ENCODE peak calls at places on chromosomes 12 and 14, in nine cellular contexts. E, K, L, O, W, X, P, Y and H are unnamed samples.

GRCh38 chr12:8564656-8565055 is 24.0 kb upstream of the CLEC4E start:
- DNase-seq in E (no peak), K (no peak), L (no peak), O (no peak), W (no peak), X (no peak), P (no peak), Y (no peak), H (no peak)

GRCh38 chr14:91232631-91233030 is 11.9 kb downstream of the GPR68 start:
- DNase-seq in E (no peak), K (no peak), L (no peak), O (no peak), W (no peak), X (no peak), P (no peak), Y (no peak), H (no peak)

GRCh38 chr14:65222434-65222833 is 120.1 kb upstream of the MAX start:
- DNase-seq in E (peak; percentile 54), K (peak; percentile 53), L (peak; percentile 73), O (peak; percentile 60), W (peak; percentile 57), X (peak; percentile 74), P (peak; percentile 75), Y (peak; percentile 61), H (peak; percentile 52)

GRCh38 chr12:99911076-99911475 is 73.7 kb downstream of the ANKS1B start:
- DNase-seq in E (no peak), K (peak; percentile 12), L (peak; percentile 97), O (no peak), W (no peak), X (no peak), P (peak; percentile 80), Y (peak; percentile 67), H (peak; percentile 45)

GRCh38 chr14:56808314-56809201 is 1.7 kb downstream of the OTX2 start:
- DNase-seq in E (no peak), K (no peak), L (no peak), O (no peak), W (no peak), X (no peak), P (no peak), Y (no peak), H (no peak)

GRCh38 chr12:93378373-93379310 is 917 bp downstream of the NUDT4 start:
- DNase-seq in E (peak; percentile 37), K (peak; percentile 46), L (peak; percentile 82), O (no peak), W (peak; percentile 66), X (peak; percentile 68), P (no peak), Y (peak; percentile 73), H (peak; percentile 51)

GRCh38 chr12:103812789-103813188 is 28.2 kb downstream of the NT5DC3 start:
- DNase-seq in E (no peak), K (no peak), L (no peak), O (no peak), W (no peak), X (no peak), P (no peak), Y (no peak), H (no peak)

GRCh38 chr14:83007641-83008237 is 1474.1 kb upstream of the SEL1L start:
- DNase-seq in E (no peak), K (no peak), L (no peak), O (no peak), W (no peak), X (no peak), P (no peak), Y (no peak), H (no peak)

GRCh38 chr14:76687611-76688372 is 73.5 kb upstream of the VASH1 start:
- DNase-seq in E (no peak), K (no peak), L (no peak), O (no peak), W (no peak), X (peak; percentile 70), P (no peak), Y (no peak), H (no peak)

GRCh38 chr14:20112321-20112720 is 1.8 kb downstream of the OR4K17 start:
- DNase-seq in E (no peak), K (no peak), L (no peak), O (no peak), W (no peak), X (no peak), P (no peak), Y (no peak), H (no peak)
- H3K9me3 ChIP-seq in E (peaks cover 11% of the 10 kb centered on the region), K (no peaks in the 10 kb centered on the region), L (peaks cover 1% of the 10 kb centered on the region), O (no peaks in the 10 kb centered on the region), W (no peaks in the 10 kb centered on the region), X (peaks cover 23% of the 10 kb centered on the region), P (no peaks in the 10 kb centered on the region), Y (no peaks in the 10 kb centered on the region), H (no peaks in the 10 kb centered on the region)

GRCh38 chr12:107487011-107487680 is 198.5 kb upstream of the PWP1 start:
- DNase-seq in E (no peak), K (no peak), L (no peak), O (no peak), W (no peak), X (no peak), P (peak; percentile 7), Y (no peak), H (no peak)

GRCh38 chr12:107484941-107485340 is 200.7 kb upstream of the PWP1 start:
- DNase-seq in E (no peak), K (no peak), L (no peak), O (no peak), W (no peak), X (no peak), P (no peak), Y (no peak), H (no peak)

GRCh38 chr12:107484219-107484618 is 201.4 kb upstream of the PWP1 start:
- DNase-seq in E (no peak), K (no peak), L (no peak), O (no peak), W (no peak), X (no peak), P (no peak), Y (no peak), H (no peak)

GRCh38 chr12:107486140-107486892 is 199.3 kb upstream of the PWP1 start:
- DNase-seq in E (no peak), K (no peak), L (no peak), O (no peak), W (no peak), X (no peak), P (no peak), Y (no peak), H (no peak)

GRCh38 chr12:107485731-107486130 is 199.9 kb upstream of the PWP1 start:
- DNase-seq in E (no peak), K (no peak), L (peak; percentile 10), O (no peak), W (no peak), X (no peak), P (no peak), Y (no peak), H (no peak)
- H3K4me1 ChIP-seq in E (no peaks in the 10 kb centered on the region), K (no peaks in the 10 kb centered on the region), L (peaks cover 44% of the 10 kb centered on the region), O (no peaks in the 10 kb centered on the region), W (peaks cover 3% of the 10 kb centered on the region), X (peaks cover 8% of the 10 kb centered on the region), P (no peaks in the 10 kb centered on the region), Y (no peaks in the 10 kb centered on the region), H (no peaks in the 10 kb centered on the region)

DNA sequence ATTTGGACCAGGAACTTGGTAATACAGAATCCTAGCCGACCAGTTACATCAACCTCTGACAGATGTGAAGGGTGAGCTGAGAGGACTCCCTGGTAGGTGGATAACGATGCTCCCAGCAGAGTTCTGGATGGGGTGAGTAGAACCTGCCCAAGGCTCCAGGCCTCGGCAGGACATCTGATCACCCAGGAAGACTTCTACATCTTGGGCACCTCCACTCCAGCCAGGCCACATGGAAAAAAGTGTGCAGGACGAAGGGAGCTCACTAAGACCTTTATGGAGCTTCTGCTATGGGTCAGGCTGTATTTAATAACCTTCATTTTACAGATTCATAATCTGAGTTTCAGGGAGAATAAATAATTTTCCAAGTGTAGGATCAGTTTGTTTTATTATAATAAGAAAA is 1028.7 kb downstream of the BCL11B start:
- DNase-seq in E (no peak), K (no peak), L (no peak), O (no peak), W (no peak), X (no peak), P (no peak), Y (no peak), H (no peak)
- H3K9me3 ChIP-seq in E (no peaks in the 10 kb centered on the region), K (no peaks in the 10 kb centered on the region), L (no peaks in the 10 kb centered on the region), O (no peaks in the 10 kb centered on the region), W (no peaks in the 10 kb centered on the region), X (no peaks in the 10 kb centered on the region), P (no peaks in the 10 kb centered on the region), Y (no peaks in the 10 kb centered on the region), H (no peaks in the 10 kb centered on the region)

GRCh38 chr14:101476258-101476930 is 84.9 kb upstream of the DIO3 start:
- DNase-seq in E (peak; percentile 4), K (no peak), L (no peak), O (no peak), W (no peak), X (peak; percentile 70), P (no peak), Y (peak; percentile 53), H (no peak)
- H3K4me1 ChIP-seq in E (peaks cover 14% of the 10 kb centered on the region), K (no peaks in the 10 kb centered on the region), L (peaks cover 31% of the 10 kb centered on the region), O (peaks cover 30% of the 10 kb centered on the region), W (no peaks in the 10 kb centered on the region), X (peaks cover 19% of the 10 kb centered on the region), P (peaks cover 13% of the 10 kb centered on the region), Y (peaks cover 11% of the 10 kb centered on the region), H (peaks cover 11% of the 10 kb centered on the region)

DNA sequence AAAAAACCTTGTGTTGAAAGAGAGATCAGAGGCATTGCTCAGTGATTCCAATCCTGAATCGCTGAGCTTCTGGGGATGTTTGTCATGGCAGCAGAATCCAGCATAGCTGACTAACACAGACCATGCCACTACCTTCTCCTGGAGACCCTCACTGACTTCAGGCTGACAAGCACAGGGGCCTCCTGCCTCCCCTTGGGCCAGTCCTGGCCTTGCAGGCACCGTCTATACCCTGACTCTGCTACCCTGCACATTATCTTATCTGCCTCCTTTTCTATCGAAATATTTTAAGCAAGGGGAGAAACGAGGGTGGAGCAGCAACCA is 139.8 kb downstream of the KIF26A start:
- DNase-seq in E (peak; percentile 7), K (no peak), L (no peak), O (no peak), W (no peak), X (no peak), P (no peak), Y (peak; percentile 33), H (no peak)
- H3K9me3 ChIP-seq in E (no peaks in the 10 kb centered on the region), K (no peaks in the 10 kb centered on the region), L (no peaks in the 10 kb centered on the region), O (no peaks in the 10 kb centered on the region), W (no peaks in the 10 kb centered on the region), X (no peaks in the 10 kb centered on the region), P (no peaks in the 10 kb centered on the region), Y (no peaks in the 10 kb centered on the region), H (no peaks in the 10 kb centered on the region)